ENCODE peak calls at places on chromosomes 1 and 21, in nine cellular contexts. A, E, Q, Y, W, N, O, D and Z are unnamed samples. For H3K27me3 and H3K9me3, the result is how much of the 10 kb centered on the place peaks cover.

GRCh38 chr1:226798427-226799411 is 59.6 kb upstream of the ITPKB start:
- DNase-seq in Q (no peak), A (no peak), N (no peak), E (no peak), O (peak), D (no peak), Y (peak), W (no peak), Z (no peak)

GRCh38 chr21:26842300-26842699 is 2.9 kb downstream of the ADAMTS1 start:
- DNase-seq in E (peak), D (no peak), O (no peak), A (no peak), Y (no peak), Q (peak), N (no peak), W (no peak), Z (no peak)

GRCh38 chr1:192516776-192517297 is 58.7 kb upstream of the RGS1 start:
- DNase-seq in N (no peak), Q (no peak), A (no peak), D (no peak), Y (peak), O (peak), W (no peak), E (no peak), Z (no peak)

GRCh38 chr1:20417581-20417980 is 68.4 kb downstream of the CAMK2N1 start:
- DNase-seq in O (no peak), Y (no peak), D (no peak), A (no peak), Q (no peak), N (no peak), E (no peak), W (no peak), Z (no peak)

GRCh38 chr1:29124366-29125236 is 898 bp upstream of the TMEM200B start:
- DNase-seq in W (peak), D (peak), N (peak), O (no peak), E (peak), A (no peak), Y (peak), Q (peak), Z (peak)

GRCh38 chr1:222643603-222643936 is 25.7 kb downstream of the MIA3 start:
- DNase-seq in A (no peak), O (no peak), Q (no peak), D (no peak), W (no peak), E (no peak), N (peak), Y (no peak), Z (no peak)

GRCh38 chr1:229696385-229696784 is 70.3 kb downstream of the URB2 start:
- DNase-seq in Y (no peak), A (no peak), O (no peak), D (no peak), N (no peak), Q (no peak), W (no peak), E (no peak), Z (no peak)

GRCh38 chr1:234478481-234479309 is at the start of gene TARBP1:
- DNase-seq in E (peak), Q (peak), A (no peak), O (peak), Y (peak), N (no peak), D (peak), W (peak), Z (peak)

GRCh38 chr1:61428146-61428545 is 296.8 kb downstream of the TM2D1 start:
- DNase-seq in D (no peak), E (peak), Y (no peak), Q (no peak), W (no peak), A (no peak), O (no peak), N (no peak), Z (no peak)

GRCh38 chr1:41713557-41714327 is 205.0 kb downstream of the HIVEP3 start:
- DNase-seq in N (no peak), A (no peak), Y (no peak), D (no peak), W (no peak), O (no peak), E (peak), Q (peak), Z (no peak)

GRCh38 chr1:29532741-29533140 is 296.4 kb downstream of the PTPRU start:
- DNase-seq in D (no peak), E (no peak), O (no peak), W (no peak), A (no peak), Q (no peak), Y (no peak), N (no peak), Z (no peak)

GRCh38 chr21:43361127-43361492 is 65.8 kb downstream of the SIK1 start:
- DNase-seq in Y (no peak), N (no peak), O (no peak), Q (peak), A (no peak), D (peak), W (no peak), E (peak), Z (no peak)

GRCh38 chr1:234114648-234115307 is 210.3 kb downstream of the SLC35F3 start:
- DNase-seq in O (peak), W (peak), Q (peak), D (no peak), Y (peak), E (peak), N (peak), A (no peak), Z (peak)

GRCh38 chr1:161827786-161828185 is 61.7 kb downstream of the ATF6 start:
- DNase-seq in Y (no peak), Q (peak), O (no peak), E (peak), A (no peak), D (no peak), N (no peak), W (peak), Z (no peak)

GRCh38 chr1:50974618-50974935 is 4.5 kb downstream of the CDKN2C start:
- DNase-seq in D (no peak), N (no peak), A (no peak), Y (no peak), O (no peak), W (no peak), E (no peak), Q (no peak), Z (no peak)

GRCh38 chr1:104073463-104073902 is 323.8 kb downstream of the AMY1C start:
- DNase-seq in A (no peak), Y (no peak), W (no peak), N (no peak), Q (no peak), E (no peak), D (peak), O (no peak), Z (no peak)

GRCh38 chr1:40422630-40423263 is 27.5 kb upstream of the ZFP69B start:
- DNase-seq in O (no peak), E (no peak), D (no peak), N (no peak), A (no peak), Y (no peak), W (no peak), Q (no peak), Z (no peak)

GRCh38 chr1:59605761-59606160 is 209.0 kb upstream of the HOOK1 start:
- DNase-seq in W (no peak), Q (peak), N (no peak), E (peak), Y (no peak), A (no peak), O (no peak), D (no peak), Z (no peak)

GRCh38 chr1:111556318-111557037 is 53.0 kb upstream of the ADORA3 start:
- DNase-seq in Y (no peak), O (no peak), Q (no peak), E (no peak), D (no peak), W (no peak), N (no peak), A (no peak), Z (no peak)

GRCh38 chr1:65992160-65993046 is 199.7 kb downstream of the PDE4B start:
- DNase-seq in O (no peak), W (peak), Y (no peak), Q (no peak), N (no peak), D (no peak), A (no peak), E (no peak), Z (no peak)

GRCh38 chr1:111604931-111605330 is 14.7 kb upstream of the RAP1A start:
- DNase-seq in Q (peak), N (no peak), W (no peak), Y (no peak), A (no peak), E (peak), D (no peak), O (no peak), Z (no peak)

GRCh38 chr1:236079703-236080245 is 14.9 kb upstream of the NID1 start:
- DNase-seq in E (no peak), A (no peak), O (no peak), N (no peak), W (no peak), Y (no peak), Q (no peak), D (no peak), Z (no peak)

GRCh38 chr21:17597680-17598079 is 15.0 kb downstream of the BTG3 start:
- DNase-seq in O (no peak), Y (no peak), D (no peak), A (no peak), N (no peak), Q (no peak), W (no peak), E (no peak), Z (no peak)

DNA sequence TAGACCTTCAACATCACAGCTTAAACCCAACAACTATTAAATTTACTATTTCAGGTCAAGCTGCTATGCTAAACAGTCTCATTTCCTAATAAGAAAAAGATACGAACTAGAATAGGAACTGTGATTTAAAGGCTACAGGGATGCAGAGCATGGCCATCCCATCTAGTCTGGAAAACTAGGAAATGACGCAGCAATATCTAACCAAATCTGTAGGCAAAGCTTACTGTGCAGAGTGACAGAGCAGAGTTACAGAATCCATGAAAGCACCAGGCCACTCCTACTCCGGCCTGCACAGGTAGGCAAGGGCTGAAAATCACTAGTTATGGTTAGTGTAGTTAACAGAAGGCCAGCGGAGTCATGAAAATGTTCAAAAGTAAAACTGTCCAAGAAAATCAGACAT is 2.1 kb downstream of the HLCS start:
- DNase-seq in W (no peak), Q (no peak), D (no peak), A (no peak), N (no peak), Y (no peak), E (no peak), O (no peak), Z (no peak)
- H3K27me3 ChIP-seq in W (under half), Q (under half), D (under half), A (under half), N (under half), Y (under half), E (under half), O (under half), Z (under half)

GRCh38 chr1:2336499-2336898 is 54.9 kb downstream of the MORN1 start:
- DNase-seq in N (no peak), Y (no peak), Q (no peak), W (no peak), O (no peak), A (no peak), E (no peak), D (no peak), Z (no peak)
- H3K9me3 ChIP-seq in N (under half), Y (under half), Q (under half), W (under half), O (under half), A (under half), E (under half), D (under half), Z (under half)

DNA sequence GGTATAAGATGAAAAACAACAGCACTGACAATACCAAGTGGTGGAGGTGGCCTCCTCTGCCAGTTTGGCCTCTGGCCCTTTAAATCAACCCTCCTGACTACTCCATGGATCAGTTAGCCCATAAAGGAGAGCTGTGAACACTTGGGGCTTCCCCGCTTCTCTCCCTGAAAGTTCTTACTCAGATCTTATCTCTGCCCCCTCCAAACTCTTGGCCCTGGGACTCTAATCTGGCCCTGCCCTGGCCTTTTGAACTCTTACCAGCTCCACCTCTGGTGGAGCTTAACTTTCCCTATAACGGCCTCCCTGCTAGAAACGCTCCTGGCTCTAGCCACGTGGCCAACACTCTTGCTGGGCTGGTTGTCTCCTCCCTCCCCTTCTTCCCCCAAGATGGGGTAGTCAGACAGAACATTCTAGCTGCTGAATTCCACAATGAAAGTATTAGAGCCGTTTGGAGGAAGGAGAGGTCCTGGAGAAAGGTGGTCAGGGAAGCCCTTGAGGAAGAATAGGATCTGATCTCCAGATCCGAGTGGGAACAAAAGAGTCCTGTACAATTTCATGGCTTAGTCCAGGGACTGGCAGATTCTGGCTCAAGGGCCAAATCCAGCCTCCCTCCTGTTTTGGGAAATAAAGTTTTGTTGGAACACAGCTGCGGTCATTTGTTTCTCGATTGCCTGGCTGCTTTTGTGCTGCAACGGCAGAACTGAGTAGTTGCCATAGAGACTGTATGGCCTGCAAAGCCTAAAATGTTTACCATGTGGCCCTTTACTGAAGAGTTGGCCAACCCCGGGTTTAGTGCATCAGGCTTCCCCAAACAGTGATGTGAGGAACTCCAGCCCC is 9.4 kb upstream of the PIGR start:
- DNase-seq in N (no peak), A (no peak), O (peak), Y (no peak), W (peak), D (peak), Q (no peak), E (peak), Z (no peak)
- H3K27me3 ChIP-seq in N (under half), A (under half), O (under half), Y (under half), W (under half), D (under half), Q (under half), E (under half), Z (under half)

GRCh38 chr21:14073615-14074014 is 137.1 kb downstream of the LIPI start:
- DNase-seq in D (no peak), A (no peak), Y (no peak), O (no peak), Q (no peak), E (no peak), W (no peak), N (no peak), Z (no peak)

GRCh38 chr21:14074177-14074576 is 136.6 kb downstream of the LIPI start:
- DNase-seq in O (no peak), D (no peak), Q (no peak), A (no peak), N (no peak), E (no peak), Y (no peak), W (no peak), Z (no peak)

GRCh38 chr21:14076143-14076806 is 134.5 kb downstream of the LIPI start:
- DNase-seq in E (peak), A (no peak), N (no peak), D (no peak), Y (no peak), Q (no peak), W (no peak), O (no peak), Z (no peak)

GRCh38 chr21:14072761-14073535 is 137.8 kb downstream of the LIPI start:
- DNase-seq in N (no peak), W (no peak), A (no peak), Q (no peak), E (no peak), O (no peak), D (no peak), Y (no peak), Z (no peak)

GRCh38 chr21:14075346-14076142 is 135.2 kb downstream of the LIPI start:
- DNase-seq in O (no peak), Y (no peak), Q (no peak), E (no peak), W (no peak), D (no peak), N (no peak), A (no peak), Z (no peak)
- H3K9me3 ChIP-seq in O (under half), Y (under half), Q (under half), E (under half), W (under half), D (under half), N (under half), A (under half), Z (under half)

DNA sequence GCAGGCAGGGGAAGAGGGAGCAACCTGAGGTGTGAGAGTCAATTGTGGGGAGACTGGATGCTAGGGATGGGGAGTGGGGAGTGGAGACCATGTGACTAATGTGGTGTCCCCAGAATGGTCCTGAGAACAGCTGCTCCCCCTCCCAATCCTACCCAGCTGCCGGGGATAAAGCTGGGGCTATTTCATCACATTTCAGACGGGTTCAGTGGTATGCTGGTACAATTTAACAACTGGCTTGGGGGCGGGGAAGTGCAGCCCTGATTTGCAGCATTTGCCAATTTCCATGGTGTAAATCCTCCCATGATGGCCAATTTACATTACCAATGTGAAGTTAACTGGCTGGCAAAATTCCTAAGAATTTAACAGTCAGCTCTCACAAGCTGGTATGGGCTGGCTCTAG is 11.0 kb upstream of the ADGRB2 start:
- DNase-seq in Q (no peak), N (no peak), O (no peak), Y (no peak), D (no peak), E (no peak), W (no peak), A (no peak), Z (no peak)
- H3K27me3 ChIP-seq in Q (under half), N (half or more), O (under half), Y (under half), D (under half), E (under half), W (under half), A (under half), Z (under half)

DNA sequence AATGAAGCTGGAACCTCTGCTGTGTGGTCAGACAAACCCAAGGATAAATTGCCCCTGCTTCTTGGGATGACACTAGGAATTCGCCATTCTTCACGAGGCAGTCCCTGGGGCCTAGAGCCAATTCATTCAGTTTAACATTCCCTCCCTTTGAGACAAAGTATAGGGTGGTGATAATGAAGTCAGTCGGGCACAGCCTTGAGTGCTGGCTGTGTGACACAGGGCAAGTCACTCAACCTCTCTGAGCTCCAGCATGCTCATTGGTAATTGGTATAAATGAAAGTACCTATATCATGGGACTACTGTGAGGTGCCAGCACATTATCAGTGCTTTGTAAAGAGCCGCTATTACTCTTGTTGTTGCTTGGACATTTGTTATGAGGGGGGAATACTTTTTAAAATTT is 64.9 kb upstream of the DIRAS3 start:
- DNase-seq in N (no peak), W (no peak), Q (no peak), O (no peak), A (no peak), Y (no peak), D (no peak), E (no peak), Z (no peak)
- H3K9me3 ChIP-seq in N (under half), W (under half), Q (under half), O (under half), A (under half), Y (under half), D (under half), E (under half), Z (under half)

GRCh38 chr1:83087851-83088250 is 911.1 kb downstream of the TTLL7 start:
- DNase-seq in Q (no peak), O (no peak), D (no peak), W (no peak), N (no peak), Y (no peak), A (no peak), E (no peak), Z (no peak)
- H3K27me3 ChIP-seq in Q (under half), O (under half), D (under half), W (under half), N (under half), Y (under half), A (under half), E (under half), Z (under half)

GRCh38 chr21:28601708-28602107 is 391.0 kb downstream of the LTN1 start:
- DNase-seq in O (no peak), Q (peak), A (no peak), W (no peak), Y (no peak), D (no peak), N (no peak), E (peak), Z (no peak)
- H3K9me3 ChIP-seq in O (under half), Q (under half), A (under half), W (under half), Y (under half), D (under half), N (under half), E (under half), Z (under half)

GRCh38 chr1:214101246-214101645 is 113.5 kb downstream of the PROX1 start:
- DNase-seq in D (no peak), N (no peak), W (no peak), Q (no peak), A (no peak), E (no peak), Y (no peak), O (no peak), Z (no peak)
- H3K27me3 ChIP-seq in D (under half), N (under half), W (under half), Q (under half), A (under half), E (under half), Y (under half), O (under half), Z (under half)